ENCODE peak calls at places on chromosomes 4 and X, in eight cellular contexts. V, R, N, K, Q, O, G and F are unnamed samples. For H3K4me1, the result is how much of the 10 kb centered on the place peaks cover.

GRCh38 chr4:84648863-84649647 is 66.1 kb downstream of the CDS1 start:
- DNase-seq in V (no peak), R (no peak), N (no peak), K (no peak), Q (no peak), O (no peak), G (no peak), F (no peak)

GRCh38 chr4:26256016-26256415 is 64.8 kb upstream of the RBPJ start:
- DNase-seq in V (no peak), R (no peak), N (no peak), K (no peak), Q (peak), O (no peak), G (no peak), F (no peak)

GRCh38 chr4:183147191-183147590 is 48.1 kb downstream of the WWC2 start:
- DNase-seq in V (no peak), R (no peak), N (no peak), K (no peak), Q (no peak), O (no peak), G (no peak), F (no peak)

GRCh38 chr4:111854494-111855087 is 290.7 kb upstream of the FAM241A start:
- DNase-seq in V (no peak), R (no peak), N (no peak), K (peak), Q (peak), O (peak), G (no peak), F (no peak)

GRCh38 chrX:10098235-10098819 is 58.4 kb upstream of the CLCN4 start:
- DNase-seq in V (no peak), R (no peak), N (no peak), K (no peak), Q (no peak), O (no peak), G (no peak), F (no peak)

GRCh38 chrX:69538321-69538876 is 34.3 kb downstream of the NALF2 start:
- DNase-seq in V (peak), R (peak), N (peak), K (peak), Q (peak), O (peak), G (peak), F (peak)

GRCh38 chrX:48003367-48003757 is 427 bp downstream of the ZNF182 start:
- DNase-seq in V (no peak), R (no peak), N (no peak), K (no peak), Q (no peak), O (no peak), G (no peak), F (no peak)

GRCh38 chrX:40148439-40149285 is 50.9 kb upstream of the BCOR start:
- DNase-seq in V (no peak), R (no peak), N (no peak), K (no peak), Q (no peak), O (no peak), G (no peak), F (no peak)

GRCh38 chrX:113929004-113929403 is 654.9 kb upstream of the HTR2C start:
- DNase-seq in V (no peak), R (no peak), N (no peak), K (peak), Q (peak), O (peak), G (no peak), F (peak)

GRCh38 chr4:53378171-53378482 is 686 bp downstream of the FIP1L1 start:
- DNase-seq in V (no peak), R (no peak), N (no peak), K (no peak), Q (no peak), O (no peak), G (no peak), F (no peak)

GRCh38 chr4:53374777-53375258 is 2.6 kb upstream of the FIP1L1 start:
- DNase-seq in V (no peak), R (no peak), N (no peak), K (no peak), Q (no peak), O (no peak), G (no peak), F (no peak)

GRCh38 chr4:53380221-53380620 is 2.8 kb downstream of the FIP1L1 start:
- DNase-seq in V (no peak), R (no peak), N (no peak), K (no peak), Q (peak), O (no peak), G (no peak), F (no peak)

GRCh38 chr4:53377319-53378170 is at the start of gene FIP1L1:
- DNase-seq in V (peak), R (peak), N (peak), K (peak), Q (peak), O (peak), G (peak), F (peak)

GRCh38 chr4:53376900-53377299 is 541 bp upstream of the FIP1L1 start:
- DNase-seq in V (no peak), R (no peak), N (no peak), K (no peak), Q (no peak), O (no peak), G (no peak), F (no peak)
- H3K4me1 ChIP-seq in V (under half), R (under half), N (under half), K (under half), Q (under half), O (under half), G (under half), F (under half)

DNA sequence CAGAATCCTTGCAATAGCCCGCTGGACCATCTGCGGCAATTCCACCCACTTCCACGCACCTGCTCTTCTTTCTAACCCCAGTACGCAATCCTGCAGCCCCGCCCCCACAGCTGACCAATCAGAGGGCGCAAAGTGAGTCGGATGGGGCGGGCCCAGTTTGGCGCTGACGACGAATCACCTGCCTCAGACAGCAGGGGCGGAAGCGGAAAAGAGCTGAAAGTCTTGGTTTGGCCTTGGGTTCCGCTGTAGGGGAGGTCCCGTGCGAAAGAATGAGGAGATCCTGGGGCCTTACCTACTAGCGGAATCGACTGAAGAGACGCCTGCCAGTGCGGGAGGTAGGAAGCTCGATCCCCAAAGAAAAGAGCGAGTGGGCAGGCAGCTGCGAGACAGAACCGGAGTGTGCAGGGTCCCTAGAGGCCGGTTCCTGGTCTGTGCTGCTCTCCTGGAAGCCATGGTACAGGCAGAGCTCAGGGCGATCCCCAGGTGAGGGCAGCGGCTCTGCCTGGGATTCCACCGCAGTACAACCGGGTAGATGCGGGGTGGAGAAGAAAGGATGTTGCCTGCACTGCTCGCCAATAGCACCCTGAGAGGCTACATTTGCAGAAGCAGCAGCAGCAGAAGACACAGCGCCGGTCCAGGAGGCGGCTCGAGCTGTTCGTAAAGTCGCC is at the start of gene TMEM184C:
- DNase-seq in V (peak), R (peak), N (peak), K (peak), Q (peak), O (peak), G (peak), F (peak)
- TF ChIP-seq POLR2A in V (peak), R (peak), N (no peak), K (peak), Q (peak), O (peak), G (no peak), F (peak)

DNA sequence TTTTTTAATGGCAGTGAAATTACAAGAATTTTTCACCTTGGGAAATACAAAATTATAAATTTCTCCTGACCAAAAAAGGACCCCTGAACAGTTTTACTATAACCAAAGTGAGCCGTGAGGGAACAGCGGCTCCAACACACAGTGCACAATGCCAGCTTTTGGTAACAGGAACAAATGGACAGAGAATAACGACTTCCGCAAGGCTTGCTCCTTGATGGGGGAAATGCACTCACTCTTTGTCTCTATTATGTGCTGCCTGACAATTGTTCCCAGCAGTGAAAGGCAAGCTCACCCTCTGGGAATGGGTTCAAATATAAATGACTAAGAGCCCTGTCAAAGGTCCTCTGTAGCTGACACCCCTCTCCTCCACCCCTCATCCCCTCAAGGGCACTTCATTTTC is 325.9 kb upstream of the GALNT7 start:
- DNase-seq in V (no peak), R (no peak), N (no peak), K (no peak), Q (no peak), O (no peak), G (no peak), F (no peak)
- H3K4me3 ChIP-seq in V (no peak), R (no peak), N (no peak), K (no peak), Q (no peak), O (no peak), G (no peak), F (no peak)

DNA sequence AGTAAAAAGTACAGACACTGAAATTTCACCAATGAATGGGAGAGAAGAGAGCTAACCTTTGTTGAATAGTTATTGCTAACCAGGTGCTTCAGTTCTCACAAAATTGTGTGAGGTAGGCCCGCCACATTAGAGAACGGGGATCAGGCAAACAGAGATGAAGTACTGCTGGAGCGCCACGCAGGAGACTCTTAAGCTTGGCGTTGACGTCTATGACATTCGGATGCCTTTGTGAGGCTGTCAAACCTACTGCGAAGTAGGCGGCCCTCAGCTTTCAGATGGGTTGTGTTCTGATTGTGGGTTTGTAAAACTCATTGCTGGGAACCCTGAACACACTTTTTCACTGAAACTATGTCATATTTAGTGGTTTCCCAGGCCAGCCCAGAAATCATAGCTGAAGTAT is 173.6 kb downstream of the CBR4 start:
- DNase-seq in V (no peak), R (no peak), N (no peak), K (no peak), Q (no peak), O (no peak), G (peak), F (no peak)
- H3K4me1 ChIP-seq in V (under half), R (half or more), N (half or more), K (under half), Q (under half), O (half or more), G (half or more), F (under half)

DNA sequence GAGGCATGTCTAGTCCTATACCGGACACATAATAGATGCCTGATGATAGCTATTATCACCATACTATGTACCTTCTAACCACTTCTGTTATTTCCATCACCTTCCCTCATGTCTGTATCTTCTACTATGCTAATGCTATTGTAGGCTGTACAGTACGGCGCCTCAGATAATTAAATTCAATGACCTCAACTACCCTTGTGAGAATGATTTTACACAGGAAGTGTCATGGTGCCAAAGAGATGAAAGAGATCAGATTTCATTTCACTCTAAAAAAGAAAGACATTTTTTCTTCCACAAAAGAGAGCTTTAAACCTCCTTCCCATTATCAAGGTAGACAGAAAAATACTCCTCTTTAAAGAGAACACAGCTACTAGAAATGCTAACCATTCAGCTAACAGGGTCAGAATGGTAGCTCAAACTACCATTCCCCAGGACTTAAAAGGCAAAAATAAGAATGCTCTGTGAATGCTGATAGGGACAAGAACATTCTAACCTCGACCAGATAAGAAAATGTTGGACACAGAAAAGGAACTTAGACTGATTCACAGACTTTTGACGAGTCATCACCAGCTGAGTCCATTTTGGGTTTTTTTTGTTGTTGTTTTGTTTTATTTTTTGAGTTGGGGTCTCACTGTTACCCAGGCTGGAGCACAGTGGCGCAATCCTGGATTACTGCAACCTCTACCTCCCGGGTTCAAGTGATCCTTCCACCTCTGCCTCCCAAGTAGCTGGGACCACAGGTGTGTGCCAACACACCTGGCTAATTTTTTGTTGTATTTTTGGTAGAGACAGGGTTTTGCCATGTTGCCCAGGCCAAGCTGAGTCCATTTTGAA is 99.2 kb upstream of the RAPGEF2 start:
- DNase-seq in V (no peak), R (no peak), N (no peak), K (no peak), Q (peak), O (no peak), G (no peak), F (no peak)
- TF ChIP-seq POLR2A in V (no peak), R (no peak), N (no peak), K (no peak), Q (no peak), O (no peak), G (no peak), F (no peak)

DNA sequence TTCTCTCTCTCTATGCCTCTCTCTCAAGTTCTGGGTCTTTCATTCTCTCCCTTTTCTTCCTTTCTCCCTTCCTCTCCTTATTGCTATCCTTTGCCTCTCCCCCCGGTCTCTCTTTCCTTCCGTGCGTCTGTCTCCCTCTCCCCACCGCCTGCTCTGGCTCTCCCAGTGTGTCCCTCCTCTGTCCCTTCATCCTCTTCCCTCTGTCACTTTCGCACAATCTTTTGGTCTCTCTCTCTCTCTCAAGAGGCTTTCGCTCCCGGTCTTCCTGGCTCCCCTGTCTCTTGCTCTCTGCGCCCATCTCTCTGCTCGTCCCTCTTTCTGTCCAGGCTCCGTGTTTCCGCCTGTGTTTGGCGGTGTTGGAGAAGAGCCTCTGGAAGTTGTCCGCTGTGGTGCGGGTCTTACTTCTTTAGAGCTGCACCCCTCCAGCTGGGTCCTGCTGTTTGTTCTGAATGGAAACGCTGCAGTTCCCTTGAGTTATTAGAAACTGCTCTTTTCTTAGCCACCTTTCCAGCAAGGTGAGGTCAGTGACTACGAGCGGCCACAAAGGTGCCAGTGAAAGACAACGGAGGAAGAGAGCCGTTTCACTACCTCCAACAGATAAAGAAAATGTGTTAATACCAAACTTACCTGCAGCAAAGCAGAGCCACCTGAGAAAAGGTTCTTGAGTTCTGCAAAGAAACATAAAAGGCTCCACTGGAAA is 1.1 kb downstream of the BMPR1B start:
- DNase-seq in V (no peak), R (no peak), N (no peak), K (no peak), Q (no peak), O (peak), G (no peak), F (no peak)
- H3K4me3 ChIP-seq in V (peak), R (peak), N (peak), K (peak), Q (peak), O (peak), G (peak), F (peak)

GRCh38 chrX:150364347-150365050 is 1.4 kb downstream of the MAMLD1 start:
- DNase-seq in V (no peak), R (no peak), N (no peak), K (peak), Q (peak), O (peak), G (peak), F (no peak)

GRCh38 chrX:150363561-150364346 is 637 bp downstream of the MAMLD1 start:
- DNase-seq in V (no peak), R (no peak), N (no peak), K (peak), Q (peak), O (peak), G (peak), F (no peak)

GRCh38 chrX:150361777-150362351 is 1.3 kb upstream of the MAMLD1 start:
- DNase-seq in V (no peak), R (no peak), N (peak), K (peak), Q (peak), O (peak), G (peak), F (no peak)

GRCh38 chrX:150361070-150361776 is 1.9 kb upstream of the MAMLD1 start:
- DNase-seq in V (no peak), R (no peak), N (no peak), K (peak), Q (peak), O (peak), G (peak), F (no peak)

GRCh38 chrX:150362599-150363481 is at the start of gene MAMLD1:
- DNase-seq in V (peak), R (peak), N (peak), K (peak), Q (peak), O (peak), G (peak), F (peak)
- H3K4me1 ChIP-seq in V (under half), R (under half), N (under half), K (under half), Q (under half), O (under half), G (under half), F (under half)

GRCh38 chr4:8370106-8370787 is 70.3 kb downstream of the ACOX3 start:
- DNase-seq in V (no peak), R (no peak), N (no peak), K (no peak), Q (no peak), O (no peak), G (no peak), F (no peak)
- TF ChIP-seq POLR2A in V (no peak), R (no peak), N (no peak), K (no peak), Q (no peak), O (no peak), G (no peak), F (no peak)